ENCODE peak calls at places on chromosome 22, in five cellular contexts. F is WTC11, S is K562, M is H1, W is HepG2. D is an unnamed sample.

GRCh38 chr22:46070215-46070721 is 80.1 kb upstream of the PPARA start:
- DNase-seq in W (peak; percentile 10), M (no peak), S (no peak), F (peak; percentile 61), D (no peak)

GRCh38 chr22:32518848-32519247 is 44.2 kb downstream of the FBXO7 start:
- DNase-seq in S (peak; percentile 25), F (no peak), M (no peak), W (no peak), D (no peak)

GRCh38 chr22:50262973-50263617 is 1.6 kb upstream of the MAPK12 start:
- DNase-seq in M (no peak), S (no peak), W (no peak), F (no peak), D (no peak)

GRCh38 chr22:23127788-23128187 is 14.0 kb downstream of the RSPH14 start:
- DNase-seq in S (peak; percentile 58), W (no peak), F (no peak), M (no peak), D (no peak)

GRCh38 chr22:41380993-41381328 is 781 bp upstream of the TEF start:
- DNase-seq in F (no peak), W (peak; percentile 83), S (no peak), M (no peak), D (no peak)

GRCh38 chr22:49212466-49212865 is 615.2 kb downstream of the BRD1 start:
- DNase-seq in F (peak; percentile 4), W (no peak), S (no peak), M (no peak), D (no peak)

GRCh38 chr22:46312056-46312455 is 15.4 kb downstream of the GTSE1 start:
- DNase-seq in F (no peak), M (no peak), S (no peak), W (no peak), D (no peak)

GRCh38 chr22:50311606-50312351 is 4.3 kb upstream of the PLXNB2 start:
- DNase-seq in M (no peak), S (no peak), W (no peak), F (no peak), D (no peak)

GRCh38 chr22:50019316-50019715 is 6.8 kb upstream of the IL17REL start:
- DNase-seq in M (no peak), F (no peak), W (no peak), S (no peak), D (no peak)

GRCh38 chr22:44594951-44595350 is 96.9 kb upstream of the RTL6 start:
- DNase-seq in W (no peak), F (peak; percentile 32), M (no peak), S (no peak), D (no peak)

GRCh38 chr22:44597616-44598015 is 99.6 kb upstream of the RTL6 start:
- DNase-seq in S (no peak), W (no peak), M (no peak), F (no peak), D (no peak)

GRCh38 chr22:44596726-44597125 is 98.7 kb upstream of the RTL6 start:
- DNase-seq in S (no peak), F (no peak), W (no peak), M (no peak), D (no peak)

GRCh38 chr22:44599084-44599483 is 101.1 kb upstream of the RTL6 start:
- DNase-seq in F (no peak), W (no peak), M (no peak), S (no peak), D (no peak)

GRCh38 chr22:44595841-44596341 is 97.9 kb upstream of the RTL6 start:
- DNase-seq in S (no peak), M (no peak), F (no peak), W (no peak), D (no peak)
- TF ChIP-seq CREB1 in S (no peak), M (no peak), F (no peak), W (no peak), D (no peak)

DNA sequence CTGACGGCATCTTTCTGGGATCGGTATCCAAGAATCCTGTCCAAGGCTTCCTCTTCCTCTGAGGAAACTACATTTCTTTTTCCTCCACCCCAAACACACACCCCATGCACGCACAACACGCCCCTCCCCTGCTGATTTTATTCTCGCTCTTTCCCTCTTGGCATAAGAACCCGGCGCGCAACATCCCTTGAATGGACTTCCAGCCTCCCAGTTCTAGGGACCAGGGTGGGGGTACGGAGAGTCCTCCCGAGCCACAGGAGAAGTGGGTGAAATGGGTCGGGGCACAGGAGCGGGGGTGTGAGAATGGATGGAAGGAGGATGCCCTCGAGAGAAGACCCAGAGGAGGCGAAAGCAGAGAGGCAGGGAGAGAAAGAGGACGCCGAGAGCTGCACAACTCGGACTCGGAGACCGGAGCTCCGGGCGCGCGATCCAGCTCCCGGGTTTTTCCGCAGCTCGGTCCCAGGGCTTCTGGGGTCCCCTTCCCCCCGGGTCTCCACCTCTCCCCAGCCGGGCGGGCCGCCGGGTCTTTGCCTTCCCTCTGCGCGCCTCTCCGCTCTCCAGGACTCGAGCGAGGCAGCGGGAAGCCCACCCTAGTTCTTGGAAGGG is 1.4 kb upstream of the LARGE1 start:
- DNase-seq in M (no peak), F (peak; percentile 88), S (no peak), W (peak; percentile 29), D (no peak)
- TF ChIP-seq USF2 in M (no peak), F (peak; percentile 16), S (no peak), W (no peak), D (no peak)

GRCh38 chr22:17239156-17239701 is 20.0 kb upstream of the ADA2 start:
- DNase-seq in S (no peak), F (no peak), W (no peak), M (no peak), D (no peak)

GRCh38 chr22:17235149-17235655 is 16.0 kb upstream of the ADA2 start:
- DNase-seq in M (peak; percentile 91), S (no peak), W (no peak), F (peak; percentile 60), D (no peak)

GRCh38 chr22:17234144-17234623 is 14.9 kb upstream of the ADA2 start:
- DNase-seq in S (no peak), W (no peak), M (peak; percentile 93), F (peak; percentile 93), D (no peak)

GRCh38 chr22:17235861-17236260 is 16.6 kb upstream of the ADA2 start:
- DNase-seq in F (no peak), W (no peak), S (no peak), M (no peak), D (no peak)

GRCh38 chr22:17237031-17237668 is 17.9 kb upstream of the ADA2 start:
- DNase-seq in M (no peak), W (no peak), F (no peak), S (no peak), D (peak; percentile 71)
- TF ChIP-seq CREB1 in M (no peak), W (no peak), F (no peak), S (no peak), D (peak; percentile 22)

DNA sequence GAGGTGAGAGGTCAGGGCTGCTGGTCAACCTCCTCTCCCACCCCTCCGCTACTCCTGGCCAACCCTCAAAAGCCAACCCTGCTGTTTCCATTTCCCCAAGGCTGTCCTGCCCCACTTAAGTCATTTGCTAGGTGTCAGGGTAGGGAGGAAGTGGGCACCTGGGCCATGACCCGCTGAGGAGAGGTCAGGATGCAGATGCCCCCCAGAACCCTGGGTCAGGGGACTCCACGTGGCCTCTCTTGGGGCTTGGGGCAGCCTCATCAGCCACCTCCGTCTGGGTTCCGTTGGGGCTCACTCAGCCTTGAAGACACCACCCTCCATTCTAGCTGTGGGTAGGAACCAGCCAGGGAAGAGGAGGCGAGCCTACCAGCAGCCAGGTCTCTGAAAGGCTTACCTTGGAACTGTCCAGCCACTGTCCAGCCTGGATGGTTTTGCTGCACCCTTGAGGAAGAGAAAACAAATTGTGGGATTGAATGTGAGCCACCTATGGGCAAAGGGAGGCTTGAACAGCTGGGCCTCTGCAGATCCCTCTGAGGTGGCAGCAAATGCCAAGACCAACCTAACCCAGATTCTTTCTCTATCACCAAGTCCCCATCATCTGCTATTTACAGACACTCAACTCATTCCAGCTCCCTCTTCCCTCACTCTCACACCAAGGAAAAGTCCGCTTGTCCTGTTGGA is 2.5 kb downstream of the APOL4 start:
- DNase-seq in F (no peak), S (no peak), M (no peak), W (peak; percentile 24), D (no peak)
- TF ChIP-seq USF2 in F (no peak), S (no peak), M (no peak), W (no peak), D (no peak)

GRCh38 chr22:37331034-37331428 is 48.7 kb downstream of the CYTH4 start:
- DNase-seq in S (peak; percentile 34), M (no peak), W (no peak), F (no peak), D (no peak)
- TF ChIP-seq CREB1 in S (no peak), M (no peak), W (no peak), F (no peak), D (no peak)

GRCh38 chr22:39194098-39194497 is 41.6 kb upstream of the CBX7 start:
- DNase-seq in W (no peak), M (no peak), F (no peak), S (no peak), D (no peak)
- TF ChIP-seq USF2 in W (no peak), M (no peak), F (no peak), S (no peak), D (no peak)

D was measured in GM12878.